ENCODE peak calls at places on chromosomes 6 and 20, in nine cellular contexts. V is mesothelial cell of epicardium, K is H9, I is tibial nerve, F is left lung, X is cardiac fibroblast, W is esophagus squamous epithelium, M is cardiac muscle cell, Z is adrenal gland. O is an unnamed sample.

GRCh38 chr6:128599036-128599435 is 78.6 kb upstream of the PTPRK start:
- DNase-seq in Z (no peak), I (no peak), M (no peak), W (no peak), X (no peak), K (no peak), V (no peak), F (no peak), O (no peak)

GRCh38 chr20:13353261-13353945 is 132.3 kb downstream of the ISM1 start:
- DNase-seq in W (no peak), M (no peak), X (no peak), Z (no peak), K (no peak), F (no peak), V (no peak), I (no peak), O (no peak)

GRCh38 chr6:12116264-12116800 is 104.2 kb downstream of the HIVEP1 start:
- DNase-seq in W (no peak), K (no peak), M (no peak), F (no peak), V (no peak), X (no peak), Z (no peak), I (no peak), O (no peak)

GRCh38 chr6:161443868-161444267 is 170.0 kb upstream of the AGPAT4 start:
- DNase-seq in W (no peak), F (no peak), K (peak), M (no peak), I (no peak), Z (no peak), V (no peak), X (no peak), O (no peak)

GRCh38 chr20:38337561-38338140 is 8.6 kb upstream of the LBP start:
- DNase-seq in M (peak), Z (no peak), W (no peak), I (no peak), K (peak), V (no peak), F (no peak), X (peak), O (peak)

GRCh38 chr20:32573167-32573851 is 11.8 kb downstream of the NOL4L start:
- DNase-seq in M (no peak), W (no peak), K (no peak), F (peak), V (no peak), Z (no peak), I (no peak), X (no peak), O (no peak)

GRCh38 chr6:100203391-100203790 is 209.4 kb upstream of the MCHR2 start:
- DNase-seq in F (no peak), M (no peak), I (no peak), K (no peak), Z (no peak), X (peak), W (no peak), V (no peak), O (no peak)

GRCh38 chr6:144158133-144158532 is 7.8 kb downstream of the STX11 start:
- DNase-seq in W (no peak), K (no peak), V (peak), M (peak), I (peak), F (no peak), X (peak), Z (peak), O (no peak)

GRCh38 chr6:156890627-156891300 is 113.6 kb downstream of the ARID1B start:
- DNase-seq in I (no peak), W (no peak), X (peak), F (no peak), K (no peak), Z (no peak), V (no peak), M (no peak), O (no peak)

GRCh38 chr6:167840526-167841179 is 13.9 kb downstream of the AFDN start:
- DNase-seq in V (no peak), M (no peak), I (no peak), F (no peak), K (no peak), W (no peak), X (no peak), Z (no peak), O (no peak)

GRCh38 chr6:147936703-147937102 is 405.9 kb upstream of the SASH1 start:
- DNase-seq in I (no peak), K (no peak), Z (no peak), F (no peak), V (no peak), X (no peak), W (no peak), M (no peak), O (no peak)

GRCh38 chr6:167514524-167514923 is 189.6 kb downstream of the TTLL2 start:
- DNase-seq in M (no peak), F (no peak), I (no peak), W (no peak), K (no peak), X (no peak), Z (no peak), V (no peak), O (no peak)

GRCh38 chr6:6610031-6610591 is 21.6 kb downstream of the LY86 start:
- DNase-seq in F (no peak), I (no peak), W (no peak), M (no peak), X (no peak), K (no peak), Z (no peak), V (no peak), O (no peak)

GRCh38 chr6:15586528-15586927 is 76.3 kb downstream of the DTNBP1 start:
- DNase-seq in I (no peak), F (no peak), W (no peak), V (no peak), M (no peak), X (peak), Z (no peak), K (no peak), O (no peak)

GRCh38 chr6:166365221-166365620 is 17.5 kb downstream of the MPC1 start:
- DNase-seq in M (no peak), X (peak), Z (peak), V (no peak), I (no peak), W (no peak), K (no peak), F (no peak), O (no peak)

GRCh38 chr6:14286144-14286543 is 168.6 kb downstream of the CD83 start:
- DNase-seq in Z (peak), V (no peak), X (peak), M (no peak), F (no peak), K (no peak), W (no peak), I (peak), O (no peak)

GRCh38 chr6:127422791-127423190 is 36.4 kb downstream of the KIAA0408 start:
- DNase-seq in X (no peak), I (no peak), Z (no peak), F (no peak), W (no peak), V (no peak), K (no peak), M (no peak), O (no peak)

GRCh38 chr20:7285918-7286556 is 518.6 kb downstream of the BMP2 start:
- DNase-seq in V (peak), M (peak), F (no peak), W (no peak), K (peak), X (peak), I (peak), Z (peak), O (peak)
- TF ChIP-seq CTCF in V (peak), M (peak), F (peak), W (peak), K (peak), X (peak), I (peak), Z (peak), O (peak)

DNA sequence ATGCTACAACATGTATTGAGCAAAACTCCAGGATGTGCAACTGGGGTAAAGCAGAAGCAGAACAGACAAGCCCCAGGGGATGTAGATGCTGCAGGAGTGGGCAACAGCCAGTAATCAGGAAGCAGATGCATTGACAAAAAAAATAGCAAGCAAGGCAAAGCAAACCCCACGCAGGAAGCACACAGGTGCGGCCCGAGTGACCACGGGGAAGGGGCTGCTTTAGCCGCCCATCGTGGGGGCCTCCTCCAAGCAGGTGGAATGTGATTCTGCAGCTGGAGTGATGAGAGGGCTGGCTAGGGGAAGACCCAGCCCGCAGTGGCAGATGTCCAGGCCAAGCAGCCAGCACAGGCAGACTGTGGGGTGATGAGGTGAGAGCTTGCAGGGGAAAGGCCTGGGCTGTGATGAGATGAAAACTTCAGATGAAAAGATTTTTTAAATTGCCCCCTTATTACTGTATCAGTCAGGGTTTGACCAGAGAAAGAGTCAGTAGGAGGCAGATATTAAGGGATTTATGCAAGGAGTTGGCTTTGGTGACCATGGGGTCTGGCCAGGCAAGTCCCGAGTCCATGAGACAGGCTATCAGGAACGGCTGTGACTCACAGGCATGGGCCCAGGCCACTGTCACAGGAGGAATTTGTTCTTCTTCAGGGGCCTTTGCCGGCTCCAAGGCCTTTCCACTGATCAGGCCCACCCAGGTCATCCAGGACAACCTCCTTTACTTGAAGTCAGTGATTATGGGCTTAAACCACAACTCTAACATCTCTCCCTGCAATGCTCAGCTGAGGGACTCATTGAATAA is 207.6 kb downstream of the ANKRD60 start:
- DNase-seq in W (no peak), V (no peak), M (no peak), F (no peak), X (no peak), K (peak), I (no peak), Z (no peak), O (no peak)
- TF ChIP-seq CTCF in W (no peak), V (no peak), M (no peak), F (no peak), X (no peak), K (no peak), I (no peak), Z (no peak), O (no peak)

GRCh38 chr6:79946242-79946641 is 1.1 kb downstream of the ELOVL4 start:
- DNase-seq in F (no peak), Z (no peak), K (peak), X (peak), M (peak), I (no peak), W (no peak), V (no peak), O (peak)

GRCh38 chr6:79947191-79948173 is at the start of gene ELOVL4:
- DNase-seq in I (peak), F (peak), W (no peak), V (peak), M (peak), X (peak), K (peak), Z (peak), O (peak)

GRCh38 chr6:79946773-79947190 is 571 bp downstream of the ELOVL4 start:
- DNase-seq in M (peak), I (no peak), K (peak), F (peak), W (no peak), V (peak), X (no peak), Z (peak), O (peak)

GRCh38 chr6:79949235-79949634 is 1.9 kb upstream of the ELOVL4 start:
- DNase-seq in W (no peak), M (peak), V (no peak), X (peak), I (peak), F (no peak), Z (peak), K (peak), O (peak)
- TF ChIP-seq CTCF in W (peak), M (peak), V (peak), X (peak), I (peak), F (peak), Z (peak), K (peak), O (peak)

GRCh38 chr6:45377555-45378323 is at the start of gene SUPT3H:
- DNase-seq in K (peak), I (peak), V (peak), M (peak), X (peak), Z (peak), F (peak), W (peak), O (peak)
- TF ChIP-seq CTCF in K (peak), I (peak), V (no peak), M (peak), X (no peak), Z (no peak), F (peak), W (peak), O (no peak)

DNA sequence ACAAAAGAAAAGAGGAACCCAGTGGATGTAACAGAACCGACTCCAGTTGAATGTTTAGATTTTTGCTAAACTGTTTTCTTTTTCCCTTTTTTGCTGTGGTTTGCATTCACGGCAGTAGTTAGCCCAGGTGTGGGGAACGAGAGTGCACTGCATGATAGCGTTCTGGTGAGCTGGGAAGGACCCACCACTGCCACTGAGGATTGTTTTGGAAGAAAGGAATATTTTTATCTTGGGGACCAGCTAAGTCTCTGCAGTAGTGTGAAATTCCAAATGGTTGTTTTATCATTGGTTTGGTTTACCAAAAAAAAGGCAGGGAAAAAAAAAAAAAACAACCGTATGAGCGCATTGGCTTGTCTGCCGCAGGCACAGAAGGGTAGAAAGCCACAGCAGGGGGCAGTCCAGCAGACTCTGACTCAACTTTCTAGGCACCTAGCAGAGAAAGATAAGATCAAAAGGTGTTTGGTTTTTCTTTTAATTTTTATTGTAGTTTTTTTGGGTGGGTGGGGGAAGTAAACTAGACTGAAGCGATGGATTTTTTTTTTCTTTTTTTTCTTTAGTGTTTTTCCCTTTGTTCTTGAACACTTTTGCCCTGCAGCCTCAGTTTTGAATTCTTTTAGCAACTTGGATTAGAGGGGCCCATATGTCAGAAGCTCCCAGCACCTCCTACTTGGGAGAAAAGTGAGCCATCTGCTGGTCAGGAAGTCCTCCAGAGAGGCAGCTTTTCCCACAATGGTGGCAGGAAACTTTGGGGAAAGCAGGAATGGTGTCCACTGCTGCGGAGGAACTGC is 13.5 kb upstream of the RAB5IF start:
- DNase-seq in W (no peak), Z (peak), F (no peak), K (peak), M (peak), X (no peak), V (no peak), I (no peak), O (peak)
- TF ChIP-seq CTCF in W (no peak), Z (peak), F (no peak), K (peak), M (peak), X (peak), V (no peak), I (peak), O (no peak)

GRCh38 chr6:170260686-170261085 is 30.2 kb downstream of the DLL1 start:
- DNase-seq in W (no peak), M (no peak), X (no peak), F (peak), V (no peak), Z (no peak), K (no peak), I (no peak), O (no peak)
- TF ChIP-seq CTCF in W (no peak), M (no peak), X (no peak), F (no peak), V (no peak), Z (no peak), K (peak), I (no peak), O (no peak)